ENCODE peak calls at places on chromosome 10, in ten cellular contexts. V, L, U, E, X, Q, H, Z, B and F are unnamed samples.

GRCh38 chr10:29691564-29692064 is 56.8 kb upstream of the SVIL start:
- DNase-seq in X (no peak), U (no peak), E (peak; percentile 64), H (peak; percentile 72), B (no peak), Z (peak; percentile 88), Q (no peak), L (peak; percentile 18), V (no peak), F (no peak)

GRCh38 chr10:97081621-97082235 is 104.0 kb downstream of the SLIT1 start:
- DNase-seq in X (no peak), B (peak; percentile 32), L (peak; percentile 17), V (peak; percentile 54), E (no peak), Z (peak; percentile 52), H (peak; percentile 32), U (no peak), Q (peak; percentile 83), F (no peak)

GRCh38 chr10:119281581-119282071 is 74.3 kb downstream of the GRK5 start:
- DNase-seq in Q (no peak), H (no peak), U (peak; percentile 90), Z (no peak), B (no peak), V (no peak), E (peak; percentile 82), L (no peak), X (no peak), F (peak; percentile 88)

GRCh38 chr10:30731963-30732362 is 102.4 kb upstream of the LYZL2 start:
- DNase-seq in Q (no peak), B (no peak), E (no peak), H (no peak), V (no peak), U (no peak), Z (no peak), X (no peak), L (no peak), F (no peak)

GRCh38 chr10:15695852-15696251 is 23.9 kb downstream of the ITGA8 start:
- DNase-seq in L (no peak), V (no peak), E (no peak), Z (no peak), U (no peak), H (no peak), B (no peak), Q (no peak), X (no peak), F (no peak)

GRCh38 chr10:35006836-35007235 is 83.3 kb downstream of the CUL2 start:
- DNase-seq in V (no peak), X (no peak), U (no peak), E (no peak), H (no peak), Q (no peak), L (no peak), B (no peak), Z (no peak), F (no peak)

GRCh38 chr10:46544989-46545791 is 11.3 kb downstream of the GPRIN2 start:
- DNase-seq in E (peak; percentile 20), B (no peak), Q (no peak), V (no peak), X (no peak), L (no peak), U (peak; percentile 46), Z (no peak), H (no peak), F (no peak)

GRCh38 chr10:102554531-102554930 is 50.8 kb downstream of the SUFU start:
- DNase-seq in U (no peak), V (no peak), X (no peak), L (no peak), Z (no peak), H (no peak), B (no peak), E (no peak), Q (no peak), F (no peak)

GRCh38 chr10:8044331-8044907 is 10.1 kb upstream of the GATA3 start:
- DNase-seq in L (no peak), E (no peak), Z (no peak), B (no peak), H (no peak), U (no peak), X (no peak), V (no peak), Q (no peak), F (no peak)

GRCh38 chr10:16986406-16987128 is 143.0 kb downstream of the CUBN start:
- DNase-seq in L (no peak), V (no peak), U (no peak), B (no peak), Q (no peak), H (peak; percentile 68), E (no peak), Z (peak; percentile 96), X (no peak), F (no peak)

GRCh38 chr10:104488046-104488832 is 134.6 kb downstream of the CFAP58 start:
- DNase-seq in B (no peak), Q (no peak), U (no peak), X (no peak), V (no peak), H (no peak), L (no peak), Z (no peak), E (no peak), F (no peak)

GRCh38 chr10:92239600-92240288 is 51.1 kb downstream of the CPEB3 start:
- DNase-seq in Z (no peak), X (no peak), E (peak; percentile 15), B (peak; percentile 29), Q (peak; percentile 47), V (peak; percentile 34), H (peak; percentile 13), U (peak; percentile 68), L (peak; percentile 6), F (peak; percentile 1)

GRCh38 chr10:60734226-60734625 is 44.1 kb upstream of the CDK1 start:
- DNase-seq in V (no peak), Q (no peak), E (peak; percentile 4), X (no peak), H (no peak), Z (no peak), U (no peak), B (no peak), L (no peak), F (no peak)

GRCh38 chr10:13492493-13493180 is 36.2 kb downstream of the BEND7 start:
- DNase-seq in E (peak; percentile 2), U (no peak), Z (no peak), Q (no peak), B (no peak), H (no peak), V (no peak), X (no peak), L (no peak), F (no peak)